ENCODE peak calls at places on chromosomes 1 and 21, in four cellular contexts. One of them, this sample, is unnamed.

GRCh38 chr1:5644281-5645134 is 347.7 kb downstream of the NPHP4 start:
- DNase-seq in hypothalamus: no peak
- DNase-seq in AG08395: no peak
- DNase-seq in skeletal muscle cell: no peak
- DNase-seq in this sample: no peak

GRCh38 chr1:3020263-3020909 is 881 bp upstream of the ACTRT2 start:
- DNase-seq in hypothalamus: no peak
- DNase-seq in skeletal muscle cell: no peak
- DNase-seq in AG08395: no peak
- DNase-seq in this sample: no peak

GRCh38 chr1:215551806-215552205 is 15.3 kb upstream of the KCTD3 start:
- DNase-seq in AG08395: no peak
- DNase-seq in skeletal muscle cell: no peak
- DNase-seq in hypothalamus: no peak
- DNase-seq in this sample: no peak

GRCh38 chr1:172513480-172513879 is 19.5 kb upstream of the SUCO start:
- DNase-seq in hypothalamus: no peak
- DNase-seq in AG08395: no peak
- DNase-seq in skeletal muscle cell: no peak
- DNase-seq in this sample: no peak

GRCh38 chr1:116538527-116538926 is 32.3 kb downstream of the CD58 start:
- DNase-seq in skeletal muscle cell: no peak
- DNase-seq in AG08395: peak; percentile 53
- DNase-seq in hypothalamus: no peak
- DNase-seq in this sample: no peak

GRCh38 chr21:37421306-37421705 is 54.7 kb downstream of the DYRK1A start:
- DNase-seq in hypothalamus: no peak
- DNase-seq in AG08395: no peak
- DNase-seq in skeletal muscle cell: no peak
- DNase-seq in this sample: no peak

GRCh38 chr1:188763541-188763940 is 1714.1 kb downstream of the BRINP3 start:
- DNase-seq in hypothalamus: no peak
- DNase-seq in skeletal muscle cell: no peak
- DNase-seq in AG08395: no peak
- DNase-seq in this sample: no peak

GRCh38 chr1:41359211-41360073 is 1.8 kb upstream of the FOXO6 start:
- DNase-seq in skeletal muscle cell: peak; percentile 13
- DNase-seq in hypothalamus: no peak
- DNase-seq in AG08395: peak; percentile 59
- DNase-seq in this sample: no peak

GRCh38 chr1:24058671-24059455 is 53.1 kb downstream of the MYOM3 start:
- DNase-seq in AG08395: no peak
- DNase-seq in hypothalamus: no peak
- DNase-seq in skeletal muscle cell: no peak
- DNase-seq in this sample: no peak

GRCh38 chr21:15749045-15749867 is 19.5 kb downstream of the USP25 start:
- DNase-seq in skeletal muscle cell: no peak
- DNase-seq in hypothalamus: no peak
- DNase-seq in AG08395: no peak
- DNase-seq in this sample: no peak

GRCh38 chr1:29032839-29033238 is 90.9 kb downstream of the TMEM200B start:
- DNase-seq in AG08395: no peak
- DNase-seq in skeletal muscle cell: no peak
- DNase-seq in hypothalamus: no peak
- DNase-seq in this sample: no peak

GRCh38 chr1:4637616-4638346 is 16.6 kb upstream of the AJAP1 start:
- DNase-seq in AG08395: no peak
- DNase-seq in skeletal muscle cell: no peak
- DNase-seq in hypothalamus: no peak
- DNase-seq in this sample: no peak

GRCh38 chr1:179925302-179925701 is 29.3 kb upstream of the CEP350 start:
- DNase-seq in AG08395: no peak
- DNase-seq in hypothalamus: no peak
- DNase-seq in skeletal muscle cell: no peak
- DNase-seq in this sample: no peak

GRCh38 chr1:98677288-98677687 is 15.8 kb downstream of the SNX7 start:
- DNase-seq in hypothalamus: no peak
- DNase-seq in AG08395: peak; percentile 34
- DNase-seq in skeletal muscle cell: peak; percentile 27
- DNase-seq in this sample: no peak

GRCh38 chr1:169288011-169288414 is 79.6 kb downstream of the NME7 start:
- DNase-seq in skeletal muscle cell: no peak
- DNase-seq in AG08395: peak; percentile 52
- DNase-seq in hypothalamus: no peak
- DNase-seq in this sample: no peak

GRCh38 chr1:161200992-161201827 is 957 bp upstream of the NDUFS2 start:
- DNase-seq in hypothalamus: no peak
- DNase-seq in AG08395: peak; percentile 46
- DNase-seq in skeletal muscle cell: peak; percentile 74
- DNase-seq in this sample: no peak

GRCh38 chr1:2950926-2951305 is 70.4 kb upstream of the ACTRT2 start:
- DNase-seq in hypothalamus: no peak
- DNase-seq in AG08395: no peak
- DNase-seq in skeletal muscle cell: no peak
- DNase-seq in this sample: no peak

GRCh38 chr1:183694035-183694434 is 40.9 kb upstream of the APOBEC4 start:
- DNase-seq in skeletal muscle cell: no peak
- DNase-seq in hypothalamus: no peak
- DNase-seq in AG08395: no peak
- DNase-seq in this sample: no peak

GRCh38 chr1:10681296-10682113 is 114.9 kb downstream of the CASZ1 start:
- DNase-seq in skeletal muscle cell: no peak
- DNase-seq in hypothalamus: no peak
- DNase-seq in AG08395: no peak
- DNase-seq in this sample: no peak

GRCh38 chr1:184418955-184419733 is 32.3 kb downstream of the C1orf21 start:
- DNase-seq in AG08395: no peak
- DNase-seq in hypothalamus: no peak
- DNase-seq in skeletal muscle cell: no peak
- DNase-seq in this sample: no peak

GRCh38 chr1:229537894-229538293 is 20.6 kb downstream of the ABCB10 start:
- DNase-seq in hypothalamus: no peak
- DNase-seq in AG08395: no peak
- DNase-seq in skeletal muscle cell: no peak
- DNase-seq in this sample: no peak

GRCh38 chr1:111990878-111991760 is 1.7 kb upstream of the KCND3 start:
- DNase-seq in AG08395: peak; percentile 51
- DNase-seq in hypothalamus: no peak
- DNase-seq in skeletal muscle cell: no peak
- DNase-seq in this sample: peak; percentile 4

GRCh38 chr1:232227171-232227740 is 402.7 kb downstream of the SIPA1L2 start:
- DNase-seq in skeletal muscle cell: no peak
- DNase-seq in AG08395: no peak
- DNase-seq in hypothalamus: no peak
- DNase-seq in this sample: no peak

GRCh38 chr1:218299416-218299815 is 14.3 kb downstream of the RRP15 start:
- DNase-seq in AG08395: peak; percentile 51
- DNase-seq in hypothalamus: no peak
- DNase-seq in skeletal muscle cell: no peak
- DNase-seq in this sample: peak; percentile 57

GRCh38 chr1:64965239-64966157 is 851 bp downstream of the JAK1 start:
- DNase-seq in skeletal muscle cell: no peak
- DNase-seq in hypothalamus: no peak
- DNase-seq in AG08395: peak; percentile 65
- DNase-seq in this sample: peak; percentile 83